ENCODE peak calls at places on chromosome 9, in eight cellular contexts. S, K, E, W, G, B, Q and L are unnamed samples.

GRCh38 chr9:79195904-79196303 is 375.9 kb upstream of the TLE4 start:
- DNase-seq in S (no peak), W (no peak), B (no peak), Q (no peak), G (no peak), K (no peak), E (no peak), L (no peak)

GRCh38 chr9:87675906-87676515 is 49.9 kb upstream of the CTSL start:
- DNase-seq in Q (no peak), G (no peak), K (no peak), E (no peak), B (no peak), S (no peak), W (no peak), L (no peak)

GRCh38 chr9:16985559-16986348 is 115.3 kb upstream of the BNC2 start:
- DNase-seq in B (no peak), K (no peak), W (no peak), S (no peak), E (peak; percentile 80), G (no peak), Q (no peak), L (no peak)

GRCh38 chr9:33146298-33146697 is 20.8 kb downstream of the B4GALT1 start:
- DNase-seq in G (no peak), W (no peak), B (no peak), K (no peak), Q (no peak), S (no peak), E (no peak), L (no peak)

GRCh38 chr9:121331992-121332685 is 37.9 kb downstream of the STOM start:
- DNase-seq in Q (peak; percentile 83), K (no peak), W (no peak), S (no peak), E (no peak), B (no peak), G (no peak), L (no peak)

GRCh38 chr9:120324996-120325642 is 254.8 kb downstream of the CDK5RAP2 start:
- DNase-seq in S (no peak), W (no peak), Q (no peak), G (no peak), K (no peak), B (no peak), E (no peak), L (no peak)

GRCh38 chr9:13915591-13916301 is 398.2 kb downstream of the NFIB start:
- DNase-seq in Q (no peak), W (no peak), E (no peak), G (no peak), S (no peak), B (peak; percentile 12), K (no peak), L (no peak)

GRCh38 chr9:78491402-78491801 is 194.5 kb downstream of the PSAT1 start:
- DNase-seq in S (no peak), G (no peak), B (no peak), Q (no peak), W (no peak), E (no peak), K (no peak), L (no peak)

GRCh38 chr9:10534863-10535262 is 77.9 kb downstream of the PTPRD start:
- DNase-seq in W (no peak), B (no peak), G (no peak), K (no peak), S (no peak), Q (no peak), E (no peak), L (no peak)

GRCh38 chr9:19154135-19154612 is 26.9 kb upstream of the PLIN2 start:
- DNase-seq in E (no peak), B (no peak), W (no peak), S (no peak), G (no peak), K (no peak), Q (no peak), L (peak; percentile 74)

GRCh38 chr9:69168709-69169217 is 5.3 kb upstream of the TJP2 start:
- DNase-seq in S (peak; percentile 21), K (no peak), E (no peak), Q (no peak), B (no peak), G (peak; percentile 74), W (peak; percentile 38), L (no peak)

GRCh38 chr9:108162664-108163063 is 673.1 kb upstream of the KLF4 start:
- DNase-seq in G (no peak), W (no peak), Q (no peak), K (no peak), S (no peak), E (no peak), B (no peak), L (peak; percentile 67)